ENCODE peak calls at places on chromosomes 12 and 14, in five cellular contexts. One of them, this sample, is unnamed.

GRCh38 chr14:102088012-102088792 is 1.4 kb upstream of the HSP90AA1 start:
- DNase-seq in H1: peak
- DNase-seq in H9: peak
- DNase-seq in IMR-90: no peak
- DNase-seq in neuronal stem cell: no peak
- DNase-seq in this sample: peak

GRCh38 chr14:21686468-21686867 is 12.8 kb upstream of the OR4E1 start:
- DNase-seq in H9: no peak
- DNase-seq in IMR-90: no peak
- DNase-seq in H1: no peak
- DNase-seq in neuronal stem cell: no peak
- DNase-seq in this sample: no peak

GRCh38 chr12:75658826-75659823 is 147.7 kb upstream of the KRR1 start:
- DNase-seq in IMR-90: peak
- DNase-seq in neuronal stem cell: no peak
- DNase-seq in H1: no peak
- DNase-seq in H9: no peak
- DNase-seq in this sample: peak

GRCh38 chr14:54562334-54562733 is 4.6 kb upstream of the SAMD4A start:
- DNase-seq in neuronal stem cell: no peak
- DNase-seq in IMR-90: peak
- DNase-seq in H9: no peak
- DNase-seq in H1: no peak
- DNase-seq in this sample: peak

GRCh38 chr14:63510538-63510937 is 32.6 kb downstream of the PPP2R5E start:
- DNase-seq in H1: no peak
- DNase-seq in H9: no peak
- DNase-seq in neuronal stem cell: no peak
- DNase-seq in IMR-90: peak
- DNase-seq in this sample: peak

GRCh38 chr14:22411398-22411797 is 177.6 kb downstream of the DAD1 start:
- DNase-seq in H9: no peak
- DNase-seq in IMR-90: no peak
- DNase-seq in H1: no peak
- DNase-seq in neuronal stem cell: no peak
- DNase-seq in this sample: no peak

GRCh38 chr12:81000831-81001230 is 63.1 kb upstream of the LIN7A start:
- DNase-seq in H9: no peak
- DNase-seq in H1: no peak
- DNase-seq in IMR-90: no peak
- DNase-seq in neuronal stem cell: no peak
- DNase-seq in this sample: no peak

GRCh38 chr14:102187044-102187443 is 47.3 kb downstream of the WDR20 start:
- DNase-seq in H9: no peak
- DNase-seq in H1: no peak
- DNase-seq in neuronal stem cell: no peak
- DNase-seq in IMR-90: peak
- DNase-seq in this sample: peak

GRCh38 chr14:89237923-89238529 is 179.0 kb downstream of the FOXN3 start:
- DNase-seq in IMR-90: peak
- DNase-seq in H1: no peak
- DNase-seq in H9: peak
- DNase-seq in neuronal stem cell: no peak
- DNase-seq in this sample: no peak

GRCh38 chr12:64618953-64619590 is 8.8 kb downstream of the RASSF3 start:
- DNase-seq in H9: no peak
- DNase-seq in neuronal stem cell: no peak
- DNase-seq in IMR-90: peak
- DNase-seq in H1: no peak
- DNase-seq in this sample: peak

GRCh38 chr12:3298603-3299002 is 192.4 kb upstream of the PRMT8 start:
- DNase-seq in IMR-90: no peak
- DNase-seq in H1: no peak
- DNase-seq in neuronal stem cell: no peak
- DNase-seq in H9: no peak
- DNase-seq in this sample: no peak

GRCh38 chr12:87866602-87867292 is 162.5 kb downstream of the C12orf50 start:
- DNase-seq in neuronal stem cell: no peak
- DNase-seq in H1: no peak
- DNase-seq in IMR-90: peak
- DNase-seq in H9: peak
- DNase-seq in this sample: peak

GRCh38 chr12:96400631-96401060 is 407 bp upstream of the CDK17 start:
- DNase-seq in IMR-90: peak
- DNase-seq in neuronal stem cell: no peak
- DNase-seq in H1: no peak
- DNase-seq in H9: no peak
- DNase-seq in this sample: peak

GRCh38 chr12:32896438-32897275 is at the start of gene PKP2:
- DNase-seq in IMR-90: no peak
- DNase-seq in H1: peak
- DNase-seq in H9: peak
- DNase-seq in neuronal stem cell: peak
- DNase-seq in this sample: peak

GRCh38 chr14:39492267-39492666 is 60.0 kb upstream of the FBXO33 start:
- DNase-seq in H1: no peak
- DNase-seq in H9: no peak
- DNase-seq in neuronal stem cell: no peak
- DNase-seq in IMR-90: peak
- DNase-seq in this sample: peak

GRCh38 chr12:52539024-52539820 is 13.7 kb downstream of the KRT71 start:
- DNase-seq in H1: no peak
- DNase-seq in H9: no peak
- DNase-seq in neuronal stem cell: no peak
- DNase-seq in IMR-90: peak
- DNase-seq in this sample: peak

GRCh38 chr12:6772331-6772695 is at the start of gene LAG3:
- DNase-seq in H1: no peak
- DNase-seq in IMR-90: no peak
- DNase-seq in H9: no peak
- DNase-seq in neuronal stem cell: no peak
- DNase-seq in this sample: no peak

GRCh38 chr12:754238-754816 is 1.9 kb downstream of the WNK1 start:
- DNase-seq in neuronal stem cell: no peak
- DNase-seq in H9: no peak
- DNase-seq in H1: no peak
- DNase-seq in IMR-90: no peak
- DNase-seq in this sample: peak

GRCh38 chr12:48998497-48999353 is 450 bp downstream of the DDN start:
- DNase-seq in neuronal stem cell: no peak
- DNase-seq in H1: no peak
- DNase-seq in IMR-90: peak
- DNase-seq in H9: peak
- DNase-seq in this sample: peak

GRCh38 chr12:62006076-62006732 is 254.0 kb upstream of the USP15 start:
- DNase-seq in IMR-90: peak
- DNase-seq in H9: peak
- DNase-seq in H1: no peak
- DNase-seq in neuronal stem cell: peak
- DNase-seq in this sample: peak

GRCh38 chr14:93538411-93538810 is 107.7 kb downstream of the UNC79 start:
- DNase-seq in IMR-90: peak
- DNase-seq in H1: peak
- DNase-seq in neuronal stem cell: no peak
- DNase-seq in H9: peak
- DNase-seq in this sample: no peak

GRCh38 chr12:104064842-104065441 is 611 bp downstream of the HCFC2 start:
- DNase-seq in H1: no peak
- DNase-seq in neuronal stem cell: peak
- DNase-seq in H9: no peak
- DNase-seq in IMR-90: no peak
- DNase-seq in this sample: peak

GRCh38 chr12:57897296-57897974 is 43.9 kb upstream of the ATP23 start:
- DNase-seq in H1: no peak
- DNase-seq in H9: no peak
- DNase-seq in IMR-90: no peak
- DNase-seq in neuronal stem cell: no peak
- DNase-seq in this sample: no peak

GRCh38 chr12:57898308-57898970 is 42.9 kb upstream of the ATP23 start:
- DNase-seq in neuronal stem cell: no peak
- DNase-seq in H9: no peak
- DNase-seq in H1: no peak
- DNase-seq in IMR-90: peak
- DNase-seq in this sample: no peak

GRCh38 chr12:57896139-57896436 is 45.3 kb upstream of the ATP23 start:
- DNase-seq in IMR-90: no peak
- DNase-seq in H1: no peak
- DNase-seq in neuronal stem cell: no peak
- DNase-seq in H9: no peak
- DNase-seq in this sample: peak

GRCh38 chr12:57895337-57896138 is 45.8 kb upstream of the ATP23 start:
- DNase-seq in H9: no peak
- DNase-seq in IMR-90: peak
- DNase-seq in H1: no peak
- DNase-seq in neuronal stem cell: no peak
- DNase-seq in this sample: peak

DNA sequence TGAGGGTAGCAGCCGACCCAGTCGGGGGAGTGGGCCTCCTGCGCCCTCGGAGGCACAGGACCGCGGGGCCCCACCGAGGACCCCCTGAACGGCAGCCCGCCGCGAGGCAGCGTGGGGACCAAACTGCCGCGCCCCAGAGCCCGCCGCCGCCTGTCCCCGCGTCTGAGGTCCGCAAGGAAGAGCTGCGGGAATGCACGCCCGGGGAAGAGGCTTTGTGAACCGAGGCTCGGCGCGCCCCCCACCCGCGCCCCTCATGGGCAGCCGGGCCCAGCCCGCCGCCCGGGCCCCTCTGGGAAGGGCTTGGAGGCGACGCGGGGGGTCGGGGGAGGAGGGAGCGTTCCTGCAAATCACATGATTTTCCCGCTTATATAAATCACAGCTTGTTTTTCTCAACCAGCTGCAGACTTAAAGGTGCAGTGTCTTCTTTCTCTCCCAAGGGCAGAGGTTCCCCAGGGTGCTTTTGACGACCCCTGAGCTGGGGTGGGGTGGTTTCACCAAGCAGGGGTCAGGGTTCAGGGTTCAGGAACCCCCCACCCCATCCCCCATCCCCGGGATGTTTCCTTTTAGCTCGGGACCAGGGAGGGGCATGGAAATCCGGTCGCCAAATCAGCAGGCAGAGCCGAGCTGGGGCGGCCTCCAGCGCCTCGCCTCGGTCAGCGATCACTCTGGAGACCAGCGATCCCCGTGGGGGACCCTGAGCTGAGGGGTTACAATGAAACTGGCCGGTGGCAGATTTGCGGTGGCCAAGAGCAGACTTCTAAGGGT is 44.7 kb upstream of the ATP23 start:
- DNase-seq in IMR-90: peak
- DNase-seq in H9: peak
- DNase-seq in neuronal stem cell: peak
- DNase-seq in H1: no peak
- DNase-seq in this sample: peak
- H2BK15ac ChIP-seq in IMR-90: peak
- H2BK15ac ChIP-seq in H9: no peak
- H2BK15ac ChIP-seq in neuronal stem cell: peak
- H2BK15ac ChIP-seq in H1: peak
- H2BK15ac ChIP-seq in this sample: peak

DNA sequence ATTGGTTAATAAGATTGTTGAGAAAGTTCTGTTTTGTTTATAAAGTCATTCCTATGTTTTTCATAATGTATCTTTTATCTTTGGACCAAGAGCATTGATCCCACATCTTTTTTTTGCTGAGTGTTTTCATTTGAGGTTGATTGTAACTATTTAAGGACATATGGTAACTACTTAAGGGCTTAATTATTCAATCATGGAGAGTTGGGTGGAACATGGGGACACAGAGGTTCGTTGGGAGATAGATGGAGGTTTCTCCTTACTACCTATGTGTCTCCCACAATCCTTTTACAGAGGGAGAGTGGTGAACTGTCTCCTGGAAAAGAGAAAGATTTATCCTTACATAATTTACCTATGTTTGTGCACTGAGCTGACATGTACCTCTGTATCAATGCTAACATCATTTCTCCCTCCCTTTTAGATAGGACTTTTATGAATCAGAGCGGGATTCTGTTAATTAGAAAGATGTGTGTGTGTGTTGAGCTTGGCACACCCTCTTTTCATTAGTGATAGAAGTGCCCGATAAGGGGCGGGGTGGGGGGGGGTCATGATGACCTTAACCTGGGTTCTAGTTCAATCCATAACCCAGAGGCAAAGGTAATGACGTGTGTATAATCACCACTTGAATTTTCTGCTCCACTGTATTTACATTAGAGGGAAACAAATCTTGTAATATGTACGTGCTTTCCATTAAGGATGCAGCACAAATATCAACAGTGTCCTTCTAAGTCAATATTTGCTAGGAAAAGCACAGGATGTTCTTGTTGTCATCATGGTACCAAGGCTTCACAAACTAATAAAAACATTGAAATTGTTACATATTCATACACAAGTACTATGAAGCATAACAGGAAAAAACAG is 121.0 kb upstream of the SLC38A2 start:
- DNase-seq in neuronal stem cell: no peak
- DNase-seq in IMR-90: no peak
- DNase-seq in H1: no peak
- DNase-seq in H9: no peak
- DNase-seq in this sample: peak
- H3K14ac ChIP-seq in neuronal stem cell: no peak
- H3K14ac ChIP-seq in IMR-90: peak
- H3K14ac ChIP-seq in H1: no peak
- H3K14ac ChIP-seq in H9: no peak
- H3K14ac ChIP-seq in this sample: no peak

GRCh38 chr12:59149995-59150642 is 229.8 kb upstream of the LRIG3 start:
- DNase-seq in neuronal stem cell: peak
- DNase-seq in H1: no peak
- DNase-seq in H9: no peak
- DNase-seq in IMR-90: peak
- DNase-seq in this sample: peak
- H2BK15ac ChIP-seq in neuronal stem cell: no peak
- H2BK15ac ChIP-seq in H1: no peak
- H2BK15ac ChIP-seq in H9: no peak
- H2BK15ac ChIP-seq in IMR-90: peak
- H2BK15ac ChIP-seq in this sample: no peak

DNA sequence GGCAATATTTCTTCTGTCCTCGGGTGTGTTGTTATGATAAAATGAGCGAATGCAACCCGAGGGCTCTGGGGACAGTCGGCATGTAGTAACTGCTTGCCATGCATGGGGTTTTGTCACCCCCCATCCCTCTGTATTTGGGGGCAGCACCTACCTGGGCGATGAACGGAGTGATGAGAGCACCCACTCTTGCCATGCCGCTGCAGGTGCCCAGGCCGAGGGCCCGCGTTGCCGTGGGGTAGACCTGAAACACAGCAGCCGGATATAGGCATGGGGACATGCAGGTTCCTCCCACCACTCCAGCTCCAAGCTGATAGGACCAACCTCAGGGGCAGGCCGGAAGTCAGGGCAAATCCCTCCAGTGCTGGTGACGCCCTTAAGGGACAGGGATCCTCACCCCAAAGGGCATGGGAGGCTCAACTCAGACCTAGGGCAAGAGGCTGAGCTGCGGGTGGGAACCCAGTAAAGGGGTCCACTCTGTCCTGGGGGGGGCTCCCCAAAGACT is 35.8 kb downstream of the DAO start:
- DNase-seq in H9: no peak
- DNase-seq in IMR-90: no peak
- DNase-seq in neuronal stem cell: no peak
- DNase-seq in H1: no peak
- DNase-seq in this sample: no peak
- H3K14ac ChIP-seq in H9: no peak
- H3K14ac ChIP-seq in IMR-90: no peak
- H3K14ac ChIP-seq in neuronal stem cell: no peak
- H3K14ac ChIP-seq in H1: no peak
- H3K14ac ChIP-seq in this sample: no peak

This sample was measured in mesenchymal stem cell.